ENCODE peak calls at places on chromosomes 7 and 10, in nine cellular contexts. I is mesenteric fat pad, P is T-helper 9 cell, C is NCI-H2081, A is HEK293T, Z is posterior cingulate gyrus, E is retinal pigment epithelial cell, B is NCI-H1092, F is heart right ventricle. U is an unnamed sample.

GRCh38 chr10:3119796-3120459 is 52.6 kb downstream of the PFKP start:
- DNase-seq in I (no peak), P (no peak), C (no peak), A (peak), Z (no peak), E (no peak), B (no peak), F (no peak), U (no peak)

GRCh38 chr10:80498833-80499671 is 38.6 kb upstream of the SH2D4B start:
- DNase-seq in I (peak), P (peak), C (no peak), A (no peak), Z (peak), E (peak), B (no peak), F (peak), U (no peak)

GRCh38 chr10:131933695-131934086 is 32.9 kb downstream of the PPP2R2D start:
- DNase-seq in I (no peak), P (no peak), C (no peak), A (peak), Z (no peak), E (no peak), B (no peak), F (no peak), U (no peak)

GRCh38 chr10:60733189-60733815 is 45.0 kb upstream of the CDK1 start:
- DNase-seq in I (no peak), P (peak), C (peak), A (peak), Z (no peak), E (no peak), B (no peak), F (no peak), U (peak)

GRCh38 chr10:1175956-1176565 is 119.9 kb downstream of the WDR37 start:
- DNase-seq in I (peak), P (no peak), C (no peak), A (no peak), Z (no peak), E (no peak), B (no peak), F (no peak), U (no peak)

GRCh38 chr7:155610633-155611193 is 33.7 kb upstream of the RBM33 start:
- DNase-seq in I (no peak), P (no peak), C (no peak), A (no peak), Z (no peak), E (no peak), B (peak), F (no peak), U (no peak)

GRCh38 chr10:21688870-21689269 is 154.8 kb downstream of the MLLT10 start:
- DNase-seq in I (no peak), P (no peak), C (no peak), A (no peak), Z (no peak), E (no peak), B (no peak), F (no peak), U (no peak)

GRCh38 chr10:74058071-74058470 is 60.2 kb downstream of the VCL start:
- DNase-seq in I (no peak), P (no peak), C (no peak), A (no peak), Z (no peak), E (no peak), B (peak), F (no peak), U (peak)

GRCh38 chr7:82677493-82677892 is 233.9 kb upstream of the CACNA2D1 start:
- DNase-seq in I (no peak), P (peak), C (peak), A (no peak), Z (no peak), E (no peak), B (no peak), F (no peak), U (peak)

GRCh38 chr10:119030421-119031250 is 1.1 kb downstream of the NANOS1 start:
- DNase-seq in I (no peak), P (peak), C (peak), A (peak), Z (no peak), E (no peak), B (peak), F (peak), U (peak)

GRCh38 chr10:5981529-5981928 is 4.2 kb upstream of the IL15RA start:
- DNase-seq in I (no peak), P (no peak), C (no peak), A (no peak), Z (no peak), E (no peak), B (no peak), F (no peak), U (no peak)

GRCh38 chr7:34677491-34677890 is 19.5 kb downstream of the NPSR1 start:
- DNase-seq in I (no peak), P (no peak), C (no peak), A (no peak), Z (no peak), E (no peak), B (no peak), F (no peak), U (no peak)

GRCh38 chr7:69799048-69799697 is 200.9 kb downstream of the AUTS2 start:
- DNase-seq in I (no peak), P (no peak), C (no peak), A (no peak), Z (no peak), E (no peak), B (no peak), F (no peak), U (no peak)

GRCh38 chr10:7030134-7030855 is 380.5 kb downstream of the SFMBT2 start:
- DNase-seq in I (no peak), P (no peak), C (no peak), A (no peak), Z (no peak), E (no peak), B (no peak), F (no peak), U (no peak)

GRCh38 chr10:125005312-125006187 is 63.6 kb downstream of the ZRANB1 start:
- DNase-seq in I (peak), P (no peak), C (no peak), A (no peak), Z (peak), E (no peak), B (no peak), F (no peak), U (no peak)

GRCh38 chr7:159145544-159145891 is 851 bp upstream of the VIPR2 start:
- DNase-seq in I (peak), P (no peak), C (no peak), A (no peak), Z (no peak), E (no peak), B (no peak), F (no peak), U (no peak)

GRCh38 chr10:103445767-103446567 is 6.2 kb downstream of the CALHM2 start:
- DNase-seq in I (no peak), P (no peak), C (no peak), A (no peak), Z (no peak), E (no peak), B (no peak), F (peak), U (no peak)

GRCh38 chr10:99276848-99277486 is 41.3 kb upstream of the HPSE2 start:
- DNase-seq in I (no peak), P (no peak), C (no peak), A (peak), Z (no peak), E (no peak), B (no peak), F (no peak), U (peak)

GRCh38 chr10:43854042-43854441 is 205.4 kb upstream of the ZNF32 start:
- DNase-seq in I (no peak), P (no peak), C (no peak), A (no peak), Z (no peak), E (no peak), B (no peak), F (peak), U (no peak)